ENCODE peak calls at places on chromosomes 1 and 21, in five cellular contexts. One of them, this sample, is unnamed.

GRCh38 chr21:34809822-34810221 is 141.0 kb downstream of the CLIC6 start:
- DNase-seq in HTR-8/SVneo: no peak
- DNase-seq in AG10803: no peak
- DNase-seq in effector memory CD8-positive, alpha-beta T cell: no peak
- DNase-seq in putamen: no peak
- DNase-seq in this sample: no peak

GRCh38 chr1:89286549-89287181 is 14.0 kb upstream of the GBP5 start:
- DNase-seq in putamen: no peak
- DNase-seq in AG10803: no peak
- DNase-seq in effector memory CD8-positive, alpha-beta T cell: no peak
- DNase-seq in HTR-8/SVneo: no peak
- DNase-seq in this sample: no peak

GRCh38 chr1:21524686-21525339 is 15.6 kb downstream of the ALPL start:
- DNase-seq in HTR-8/SVneo: no peak
- DNase-seq in effector memory CD8-positive, alpha-beta T cell: no peak
- DNase-seq in putamen: peak; percentile 68
- DNase-seq in AG10803: no peak
- DNase-seq in this sample: no peak

GRCh38 chr1:26350701-26351590 is 3.0 kb downstream of the CRYBG2 start:
- DNase-seq in effector memory CD8-positive, alpha-beta T cell: no peak
- DNase-seq in HTR-8/SVneo: peak; percentile 22
- DNase-seq in putamen: no peak
- DNase-seq in AG10803: no peak
- DNase-seq in this sample: no peak

GRCh38 chr1:109875874-109876273 is 34.8 kb upstream of the CSF1 start:
- DNase-seq in effector memory CD8-positive, alpha-beta T cell: no peak
- DNase-seq in putamen: no peak
- DNase-seq in HTR-8/SVneo: no peak
- DNase-seq in AG10803: no peak
- DNase-seq in this sample: no peak

GRCh38 chr1:227728059-227728891 is 6.8 kb downstream of the JMJD4 start:
- DNase-seq in putamen: no peak
- DNase-seq in HTR-8/SVneo: peak; percentile 84
- DNase-seq in effector memory CD8-positive, alpha-beta T cell: no peak
- DNase-seq in AG10803: no peak
- DNase-seq in this sample: no peak

GRCh38 chr1:13732971-13733667 is 33.1 kb downstream of the PRDM2 start:
- DNase-seq in putamen: no peak
- DNase-seq in effector memory CD8-positive, alpha-beta T cell: peak; percentile 24
- DNase-seq in AG10803: no peak
- DNase-seq in HTR-8/SVneo: no peak
- DNase-seq in this sample: no peak

GRCh38 chr1:121516279-121516967 is 331.6 kb downstream of the SRGAP2C start:
- DNase-seq in AG10803: no peak
- DNase-seq in HTR-8/SVneo: no peak
- DNase-seq in putamen: no peak
- DNase-seq in effector memory CD8-positive, alpha-beta T cell: peak; percentile 20
- DNase-seq in this sample: no peak

GRCh38 chr1:54403808-54404261 is 2.4 kb downstream of the SSBP3 start:
- DNase-seq in putamen: no peak
- DNase-seq in effector memory CD8-positive, alpha-beta T cell: no peak
- DNase-seq in AG10803: peak; percentile 49
- DNase-seq in HTR-8/SVneo: peak; percentile 36
- DNase-seq in this sample: peak; percentile 22

This sample was measured in HS-5.